ENCODE peak calls at places on chromosomes 2 and 18, in four cellular contexts. One of them, this sample, is unnamed.

GRCh38 chr18:75041586-75041985 is 167.4 kb downstream of the PTGR3 start:
- DNase-seq in neural progenitor cell: no peak
- DNase-seq in astrocyte of the spinal cord: peak; percentile 41
- DNase-seq in lower leg skin: no peak
- DNase-seq in this sample: peak; percentile 53

GRCh38 chr2:105539331-105539730 is 140.5 kb upstream of the FHL2 start:
- DNase-seq in lower leg skin: no peak
- DNase-seq in astrocyte of the spinal cord: no peak
- DNase-seq in neural progenitor cell: no peak
- DNase-seq in this sample: no peak

GRCh38 chr2:27211943-27212625 is at the start of the genes ATRAID and SLC5A6:
- DNase-seq in astrocyte of the spinal cord: peak; percentile 90
- DNase-seq in neural progenitor cell: peak; percentile 94
- DNase-seq in lower leg skin: peak; percentile 97
- DNase-seq in this sample: peak; percentile 83

GRCh38 chr2:139366659-139367058 is 586.5 kb upstream of the NXPH2 start:
- DNase-seq in astrocyte of the spinal cord: no peak
- DNase-seq in lower leg skin: no peak
- DNase-seq in neural progenitor cell: no peak
- DNase-seq in this sample: no peak

GRCh38 chr2:236700703-236701102 is 131.1 kb downstream of the ACKR3 start:
- DNase-seq in lower leg skin: no peak
- DNase-seq in astrocyte of the spinal cord: no peak
- DNase-seq in neural progenitor cell: no peak
- DNase-seq in this sample: no peak

GRCh38 chr2:102069311-102069974 is 73.1 kb upstream of the IL1R1 start:
- DNase-seq in astrocyte of the spinal cord: no peak
- DNase-seq in neural progenitor cell: no peak
- DNase-seq in lower leg skin: no peak
- DNase-seq in this sample: no peak

GRCh38 chr2:196259507-196260481 is 88.4 kb upstream of the STK17B start:
- DNase-seq in lower leg skin: no peak
- DNase-seq in neural progenitor cell: no peak
- DNase-seq in astrocyte of the spinal cord: peak; percentile 87
- DNase-seq in this sample: peak; percentile 92

GRCh38 chr2:172554352-172555271 is 1.3 kb upstream of the PDK1 start:
- DNase-seq in astrocyte of the spinal cord: no peak
- DNase-seq in neural progenitor cell: no peak
- DNase-seq in lower leg skin: no peak
- DNase-seq in this sample: no peak

GRCh38 chr2:170601489-170601888 is 113.6 kb upstream of the SP5 start:
- DNase-seq in lower leg skin: no peak
- DNase-seq in astrocyte of the spinal cord: no peak
- DNase-seq in neural progenitor cell: no peak
- DNase-seq in this sample: no peak

GRCh38 chr2:162324953-162325352 is 6.5 kb upstream of the IFIH1 start:
- DNase-seq in neural progenitor cell: no peak
- DNase-seq in lower leg skin: no peak
- DNase-seq in astrocyte of the spinal cord: no peak
- DNase-seq in this sample: no peak

GRCh38 chr2:211487746-211488145 is 931.3 kb downstream of the CPS1 start:
- DNase-seq in neural progenitor cell: peak; percentile 70
- DNase-seq in astrocyte of the spinal cord: no peak
- DNase-seq in lower leg skin: no peak
- DNase-seq in this sample: no peak

GRCh38 chr2:217988014-217988839 is 14.6 kb downstream of the TNS1 start:
- DNase-seq in lower leg skin: peak; percentile 98
- DNase-seq in neural progenitor cell: peak; percentile 86
- DNase-seq in astrocyte of the spinal cord: peak; percentile 63
- DNase-seq in this sample: peak; percentile 82

GRCh38 chr2:219249203-219249980 is 3.7 kb upstream of the TUBA4B start:
- DNase-seq in astrocyte of the spinal cord: peak; percentile 68
- DNase-seq in neural progenitor cell: no peak
- DNase-seq in lower leg skin: peak; percentile 95
- DNase-seq in this sample: peak; percentile 91

GRCh38 chr2:7012141-7012809 is 95.1 kb downstream of the RNF144A start:
- DNase-seq in neural progenitor cell: no peak
- DNase-seq in lower leg skin: no peak
- DNase-seq in astrocyte of the spinal cord: peak; percentile 71
- DNase-seq in this sample: peak; percentile 27

GRCh38 chr18:51437280-51438271 is 240.1 kb upstream of the MEX3C start:
- DNase-seq in astrocyte of the spinal cord: no peak
- DNase-seq in lower leg skin: no peak
- DNase-seq in neural progenitor cell: no peak
- DNase-seq in this sample: no peak

GRCh38 chr18:51301376-51301775 is 103.9 kb upstream of the MEX3C start:
- DNase-seq in astrocyte of the spinal cord: no peak
- DNase-seq in neural progenitor cell: no peak
- DNase-seq in lower leg skin: no peak
- DNase-seq in this sample: no peak

GRCh38 chr18:39591647-39592046 is 2026.0 kb upstream of the CELF4 start:
- DNase-seq in lower leg skin: no peak
- DNase-seq in astrocyte of the spinal cord: no peak
- DNase-seq in neural progenitor cell: peak; percentile 27
- DNase-seq in this sample: no peak

GRCh38 chr2:8790739-8791162 is 46.7 kb downstream of the KIDINS220 start:
- DNase-seq in astrocyte of the spinal cord: no peak
- DNase-seq in lower leg skin: no peak
- DNase-seq in neural progenitor cell: no peak
- DNase-seq in this sample: no peak

GRCh38 chr18:58529714-58530354 is 99.1 kb downstream of the ALPK2 start:
- DNase-seq in neural progenitor cell: peak; percentile 82
- DNase-seq in lower leg skin: peak; percentile 84
- DNase-seq in astrocyte of the spinal cord: peak; percentile 65
- DNase-seq in this sample: peak; percentile 73

GRCh38 chr2:153963247-153963646 is 91.5 kb downstream of the GALNT13 start:
- DNase-seq in astrocyte of the spinal cord: peak; percentile 17
- DNase-seq in neural progenitor cell: no peak
- DNase-seq in lower leg skin: no peak
- DNase-seq in this sample: no peak

GRCh38 chr2:126644630-126645191 is 11.2 kb upstream of the GYPC start:
- DNase-seq in lower leg skin: peak; percentile 84
- DNase-seq in astrocyte of the spinal cord: no peak
- DNase-seq in neural progenitor cell: no peak
- DNase-seq in this sample: peak; percentile 16

GRCh38 chr18:13550446-13551304 is 175.7 kb downstream of the FAM210A start:
- DNase-seq in neural progenitor cell: no peak
- DNase-seq in lower leg skin: peak; percentile 31
- DNase-seq in astrocyte of the spinal cord: no peak
- DNase-seq in this sample: no peak

GRCh38 chr2:238916875-238917590 is 69.1 kb downstream of the TWIST2 start:
- DNase-seq in lower leg skin: peak; percentile 80
- DNase-seq in astrocyte of the spinal cord: no peak
- DNase-seq in neural progenitor cell: no peak
- DNase-seq in this sample: no peak

GRCh38 chr2:201955702-201956141 is 77.9 kb upstream of the FZD7 start:
- DNase-seq in astrocyte of the spinal cord: peak; percentile 45
- DNase-seq in lower leg skin: no peak
- DNase-seq in neural progenitor cell: no peak
- DNase-seq in this sample: peak; percentile 30

GRCh38 chr2:33247325-33247724 is 229.1 kb upstream of the RASGRP3 start:
- DNase-seq in lower leg skin: no peak
- DNase-seq in astrocyte of the spinal cord: no peak
- DNase-seq in neural progenitor cell: no peak
- DNase-seq in this sample: peak; percentile 37

GRCh38 chr2:223222397-223222796 is 170.4 kb downstream of the KCNE4 start:
- DNase-seq in neural progenitor cell: no peak
- DNase-seq in lower leg skin: no peak
- DNase-seq in astrocyte of the spinal cord: peak; percentile 41
- DNase-seq in this sample: no peak

GRCh38 chr2:36568533-36569246 is 29.3 kb downstream of the FEZ2 start:
- DNase-seq in neural progenitor cell: no peak
- DNase-seq in astrocyte of the spinal cord: peak; percentile 56
- DNase-seq in lower leg skin: no peak
- DNase-seq in this sample: peak; percentile 53

GRCh38 chr2:217186152-217186551 is 326.3 kb upstream of the TNP1 start:
- DNase-seq in lower leg skin: peak; percentile 88
- DNase-seq in astrocyte of the spinal cord: no peak
- DNase-seq in neural progenitor cell: no peak
- DNase-seq in this sample: no peak

GRCh38 chr18:48818329-48819254 is 132.2 kb downstream of the SMAD7 start:
- DNase-seq in neural progenitor cell: no peak
- DNase-seq in astrocyte of the spinal cord: no peak
- DNase-seq in lower leg skin: peak; percentile 59
- DNase-seq in this sample: no peak

GRCh38 chr2:127197475-127198385 is 22.4 kb downstream of the CYP27C1 start:
- DNase-seq in astrocyte of the spinal cord: peak; percentile 59
- DNase-seq in neural progenitor cell: peak; percentile 85
- DNase-seq in lower leg skin: no peak
- DNase-seq in this sample: peak; percentile 47

GRCh38 chr2:119259296-119259860 is 35.7 kb downstream of the STEAP3 start:
- DNase-seq in lower leg skin: no peak
- DNase-seq in astrocyte of the spinal cord: no peak
- DNase-seq in neural progenitor cell: peak; percentile 56
- DNase-seq in this sample: peak; percentile 13

GRCh38 chr2:120486441-120486840 is 140.5 kb downstream of the INHBB start:
- DNase-seq in lower leg skin: no peak
- DNase-seq in neural progenitor cell: no peak
- DNase-seq in astrocyte of the spinal cord: no peak
- DNase-seq in this sample: no peak

GRCh38 chr18:41858761-41859555 is 96.1 kb upstream of the PIK3C3 start:
- DNase-seq in astrocyte of the spinal cord: no peak
- DNase-seq in lower leg skin: no peak
- DNase-seq in neural progenitor cell: no peak
- DNase-seq in this sample: no peak

GRCh38 chr2:230160112-230160660 is 59.6 kb downstream of the SP110 start:
- DNase-seq in neural progenitor cell: peak; percentile 52
- DNase-seq in lower leg skin: peak; percentile 76
- DNase-seq in astrocyte of the spinal cord: peak; percentile 58
- DNase-seq in this sample: peak; percentile 67

GRCh38 chr2:132632000-132632649 is 37.9 kb downstream of the LYPD1 start:
- DNase-seq in lower leg skin: no peak
- DNase-seq in astrocyte of the spinal cord: peak; percentile 54
- DNase-seq in neural progenitor cell: no peak
- DNase-seq in this sample: peak; percentile 61

GRCh38 chr2:106944220-106944619 is 58.3 kb upstream of the ST6GAL2 start:
- DNase-seq in neural progenitor cell: no peak
- DNase-seq in lower leg skin: no peak
- DNase-seq in astrocyte of the spinal cord: peak; percentile 82
- DNase-seq in this sample: peak; percentile 24

GRCh38 chr2:216714412-216714775 is 19.0 kb upstream of the IGFBP5 start:
- DNase-seq in lower leg skin: no peak
- DNase-seq in astrocyte of the spinal cord: peak; percentile 29
- DNase-seq in neural progenitor cell: no peak
- DNase-seq in this sample: no peak

GRCh38 chr2:45943231-45944044 is 292.0 kb downstream of the PRKCE start:
- DNase-seq in neural progenitor cell: no peak
- DNase-seq in astrocyte of the spinal cord: peak; percentile 21
- DNase-seq in lower leg skin: no peak
- DNase-seq in this sample: peak; percentile 13
- TF ChIP-seq CTCF in neural progenitor cell: peak; percentile 12
- TF ChIP-seq CTCF in astrocyte of the spinal cord: peak; percentile 9
- TF ChIP-seq CTCF in lower leg skin: no peak
- TF ChIP-seq CTCF in this sample: no peak

GRCh38 chr2:143123911-143124310 is 5.3 kb upstream of the ARHGAP15 start:
- DNase-seq in neural progenitor cell: no peak
- DNase-seq in lower leg skin: no peak
- DNase-seq in astrocyte of the spinal cord: no peak
- DNase-seq in this sample: no peak

GRCh38 chr2:143132360-143132759 is 3.1 kb downstream of the ARHGAP15 start:
- DNase-seq in lower leg skin: no peak
- DNase-seq in neural progenitor cell: no peak
- DNase-seq in astrocyte of the spinal cord: no peak
- DNase-seq in this sample: no peak

GRCh38 chr2:143133783-143134182 is 4.6 kb downstream of the ARHGAP15 start:
- DNase-seq in lower leg skin: no peak
- DNase-seq in astrocyte of the spinal cord: no peak
- DNase-seq in neural progenitor cell: no peak
- DNase-seq in this sample: no peak

GRCh38 chr2:143125647-143126046 is 3.6 kb upstream of the ARHGAP15 start:
- DNase-seq in neural progenitor cell: no peak
- DNase-seq in lower leg skin: no peak
- DNase-seq in astrocyte of the spinal cord: peak; percentile 12
- DNase-seq in this sample: no peak

GRCh38 chr2:143128681-143129580 is at the start of gene ARHGAP15:
- DNase-seq in lower leg skin: no peak
- DNase-seq in astrocyte of the spinal cord: no peak
- DNase-seq in neural progenitor cell: no peak
- DNase-seq in this sample: no peak
- H3K4me3 ChIP-seq in lower leg skin: no peak within 1 kb of the TSS
- H3K4me3 ChIP-seq in astrocyte of the spinal cord: no peak within 1 kb of the TSS
- H3K4me3 ChIP-seq in neural progenitor cell: no peak within 1 kb of the TSS
- H3K4me3 ChIP-seq in this sample: no peak within 1 kb of the TSS

DNA sequence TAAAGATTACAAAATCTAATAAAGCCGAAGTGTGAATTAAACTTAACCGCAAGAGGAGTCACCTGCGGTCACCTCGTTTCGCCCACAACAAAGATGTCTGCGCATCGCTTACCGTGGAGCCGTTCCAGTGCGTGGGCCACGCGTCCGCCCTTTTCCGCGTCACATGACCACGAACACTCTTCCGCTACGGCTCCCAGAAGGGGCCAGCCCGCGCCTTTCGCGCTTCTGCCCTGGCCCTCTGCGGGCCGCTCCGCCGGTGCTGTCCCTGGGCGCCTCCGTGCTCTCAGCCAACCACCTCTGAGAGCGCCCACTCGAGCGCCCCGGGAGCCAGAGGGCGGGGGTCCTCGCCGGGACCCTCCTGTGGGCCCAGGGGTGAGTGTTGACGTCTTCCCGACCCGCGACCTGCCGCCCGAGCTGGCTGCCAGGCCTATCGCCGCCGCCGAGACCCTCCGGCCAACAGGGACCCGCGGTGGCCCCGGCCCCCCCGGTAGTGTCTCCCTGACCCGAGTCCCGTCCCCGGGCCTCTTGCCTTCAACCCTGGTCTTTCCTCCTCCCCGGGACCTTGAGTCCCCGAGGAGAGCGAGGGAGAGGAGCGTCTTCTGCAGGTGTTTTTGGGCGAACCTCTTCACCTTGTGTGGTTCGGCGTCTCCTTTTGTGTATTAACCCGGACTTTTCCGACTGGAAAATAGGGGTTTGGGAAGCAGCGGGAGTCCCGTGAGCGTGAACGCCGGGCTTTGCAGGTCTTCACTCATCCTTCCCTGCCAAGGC is at the start of gene MFF:
- DNase-seq in neural progenitor cell: peak; percentile 90
- DNase-seq in lower leg skin: peak; percentile 99
- DNase-seq in astrocyte of the spinal cord: peak; percentile 94
- DNase-seq in this sample: peak; percentile 93
- TF ChIP-seq CTCF in neural progenitor cell: peak; percentile 38
- TF ChIP-seq CTCF in lower leg skin: peak; percentile 12
- TF ChIP-seq CTCF in astrocyte of the spinal cord: peak; percentile 20
- TF ChIP-seq CTCF in this sample: peak; percentile 22

GRCh38 chr18:7017013-7017412 is 100.6 kb downstream of the LAMA1 start:
- DNase-seq in neural progenitor cell: no peak
- DNase-seq in astrocyte of the spinal cord: no peak
- DNase-seq in lower leg skin: no peak
- DNase-seq in this sample: no peak

GRCh38 chr18:7011142-7011541 is 106.5 kb downstream of the LAMA1 start:
- DNase-seq in astrocyte of the spinal cord: no peak
- DNase-seq in lower leg skin: no peak
- DNase-seq in neural progenitor cell: no peak
- DNase-seq in this sample: no peak
- H3K4me3 ChIP-seq in astrocyte of the spinal cord: no peak overlapping the region
- H3K4me3 ChIP-seq in lower leg skin: no peak overlapping the region
- H3K4me3 ChIP-seq in neural progenitor cell: no peak overlapping the region
- H3K4me3 ChIP-seq in this sample: no peak overlapping the region